ENCODE peak calls at places on chromosomes 12 and 14, in seven cellular contexts. One of them, this sample, is unnamed.

GRCh38 chr14:81765654-81766275 is 232.1 kb upstream of the SEL1L start:
- DNase-seq in lung: no peak
- DNase-seq in fibroblast of the aortic adventitia: no peak
- DNase-seq in dorsolateral prefrontal cortex: no peak
- DNase-seq in H1: no peak
- DNase-seq in lower leg skin: no peak
- DNase-seq in GM23338: no peak
- DNase-seq in this sample: no peak

GRCh38 chr14:97707603-97708002 is 910.4 kb downstream of the VRK1 start:
- DNase-seq in lung: no peak
- DNase-seq in fibroblast of the aortic adventitia: no peak
- DNase-seq in dorsolateral prefrontal cortex: no peak
- DNase-seq in H1: no peak
- DNase-seq in lower leg skin: no peak
- DNase-seq in GM23338: no peak
- DNase-seq in this sample: no peak

GRCh38 chr12:63521706-63522105 is 146.6 kb downstream of the DPY19L2 start:
- DNase-seq in lung: no peak
- DNase-seq in fibroblast of the aortic adventitia: no peak
- DNase-seq in dorsolateral prefrontal cortex: no peak
- DNase-seq in H1: no peak
- DNase-seq in lower leg skin: no peak
- DNase-seq in GM23338: no peak
- DNase-seq in this sample: no peak

GRCh38 chr14:103765526-103765925 is 49.9 kb downstream of the ZFYVE21 start:
- DNase-seq in lung: no peak
- DNase-seq in fibroblast of the aortic adventitia: no peak
- DNase-seq in dorsolateral prefrontal cortex: no peak
- DNase-seq in H1: no peak
- DNase-seq in lower leg skin: no peak
- DNase-seq in GM23338: no peak
- DNase-seq in this sample: no peak

GRCh38 chr12:27342551-27342950 is 9.9 kb downstream of the BMAL2 start:
- DNase-seq in lung: no peak
- DNase-seq in fibroblast of the aortic adventitia: no peak
- DNase-seq in dorsolateral prefrontal cortex: no peak
- DNase-seq in H1: no peak
- DNase-seq in lower leg skin: no peak
- DNase-seq in GM23338: no peak
- DNase-seq in this sample: no peak

GRCh38 chr12:108815369-108815768 is 42.0 kb downstream of the SSH1 start:
- DNase-seq in lung: no peak
- DNase-seq in fibroblast of the aortic adventitia: no peak
- DNase-seq in dorsolateral prefrontal cortex: no peak
- DNase-seq in H1: no peak
- DNase-seq in lower leg skin: no peak
- DNase-seq in GM23338: no peak
- DNase-seq in this sample: no peak

GRCh38 chr12:6276936-6277615 is 33.4 kb upstream of the PLEKHG6 start:
- DNase-seq in lung: no peak
- DNase-seq in fibroblast of the aortic adventitia: no peak
- DNase-seq in dorsolateral prefrontal cortex: no peak
- DNase-seq in H1: no peak
- DNase-seq in lower leg skin: no peak
- DNase-seq in GM23338: peak; percentile 58
- DNase-seq in this sample: no peak

GRCh38 chr12:13165578-13166120 is 30.9 kb upstream of the EMP1 start:
- DNase-seq in lung: peak; percentile 86
- DNase-seq in fibroblast of the aortic adventitia: peak; percentile 75
- DNase-seq in dorsolateral prefrontal cortex: no peak
- DNase-seq in H1: no peak
- DNase-seq in lower leg skin: peak; percentile 83
- DNase-seq in GM23338: no peak
- DNase-seq in this sample: peak; percentile 58

GRCh38 chr12:78194448-78194847 is 363.8 kb downstream of the NAV3 start:
- DNase-seq in lung: no peak
- DNase-seq in fibroblast of the aortic adventitia: peak; percentile 97
- DNase-seq in dorsolateral prefrontal cortex: no peak
- DNase-seq in H1: no peak
- DNase-seq in lower leg skin: no peak
- DNase-seq in GM23338: no peak
- DNase-seq in this sample: peak; percentile 88

GRCh38 chr14:22627506-22628263 is 16.5 kb downstream of the OR6J1 start:
- DNase-seq in lung: no peak
- DNase-seq in fibroblast of the aortic adventitia: no peak
- DNase-seq in dorsolateral prefrontal cortex: no peak
- DNase-seq in H1: no peak
- DNase-seq in lower leg skin: no peak
- DNase-seq in GM23338: peak; percentile 36
- DNase-seq in this sample: no peak

GRCh38 chr12:122867701-122868461 is 28.0 kb downstream of the VPS37B start:
- DNase-seq in lung: no peak
- DNase-seq in fibroblast of the aortic adventitia: no peak
- DNase-seq in dorsolateral prefrontal cortex: peak; percentile 38
- DNase-seq in H1: no peak
- DNase-seq in lower leg skin: no peak
- DNase-seq in GM23338: peak; percentile 84
- DNase-seq in this sample: peak; percentile 78

GRCh38 chr12:40263616-40264409 is 39.0 kb downstream of the LRRK2 start:
- DNase-seq in lung: no peak
- DNase-seq in fibroblast of the aortic adventitia: no peak
- DNase-seq in dorsolateral prefrontal cortex: no peak
- DNase-seq in H1: no peak
- DNase-seq in lower leg skin: no peak
- DNase-seq in GM23338: no peak
- DNase-seq in this sample: peak; percentile 20

GRCh38 chr14:61566537-61567225 is 128.6 kb upstream of the HIF1A start:
- DNase-seq in lung: no peak
- DNase-seq in fibroblast of the aortic adventitia: peak; percentile 84
- DNase-seq in dorsolateral prefrontal cortex: no peak
- DNase-seq in H1: no peak
- DNase-seq in lower leg skin: no peak
- DNase-seq in GM23338: no peak
- DNase-seq in this sample: peak; percentile 68

GRCh38 chr12:1445807-1446206 is 148.6 kb downstream of the FBXL14 start:
- DNase-seq in lung: no peak
- DNase-seq in fibroblast of the aortic adventitia: no peak
- DNase-seq in dorsolateral prefrontal cortex: no peak
- DNase-seq in H1: peak; percentile 36
- DNase-seq in lower leg skin: no peak
- DNase-seq in GM23338: peak; percentile 89
- DNase-seq in this sample: no peak

GRCh38 chr12:124140889-124141550 is 153.9 kb upstream of the RFLNA start:
- DNase-seq in lung: no peak
- DNase-seq in fibroblast of the aortic adventitia: no peak
- DNase-seq in dorsolateral prefrontal cortex: no peak
- DNase-seq in H1: peak; percentile 53
- DNase-seq in lower leg skin: no peak
- DNase-seq in GM23338: peak; percentile 91
- DNase-seq in this sample: no peak

GRCh38 chr12:124917841-124918621 is 3.6 kb upstream of the UBC start:
- DNase-seq in lung: no peak
- DNase-seq in fibroblast of the aortic adventitia: peak; percentile 27
- DNase-seq in dorsolateral prefrontal cortex: no peak
- DNase-seq in H1: no peak
- DNase-seq in lower leg skin: no peak
- DNase-seq in GM23338: no peak
- DNase-seq in this sample: no peak

GRCh38 chr14:69443296-69443805 is 41.2 kb upstream of the PLEKHD1 start:
- DNase-seq in lung: no peak
- DNase-seq in fibroblast of the aortic adventitia: no peak
- DNase-seq in dorsolateral prefrontal cortex: no peak
- DNase-seq in H1: no peak
- DNase-seq in lower leg skin: no peak
- DNase-seq in GM23338: no peak
- DNase-seq in this sample: no peak

GRCh38 chr12:64669270-64669842 is 59.1 kb downstream of the RASSF3 start:
- DNase-seq in lung: peak; percentile 38
- DNase-seq in fibroblast of the aortic adventitia: no peak
- DNase-seq in dorsolateral prefrontal cortex: no peak
- DNase-seq in H1: no peak
- DNase-seq in lower leg skin: no peak
- DNase-seq in GM23338: peak; percentile 42
- DNase-seq in this sample: peak; percentile 60

GRCh38 chr14:61589691-61590521 is 105.4 kb upstream of the HIF1A start:
- DNase-seq in lung: no peak
- DNase-seq in fibroblast of the aortic adventitia: no peak
- DNase-seq in dorsolateral prefrontal cortex: no peak
- DNase-seq in H1: no peak
- DNase-seq in lower leg skin: no peak
- DNase-seq in GM23338: no peak
- DNase-seq in this sample: no peak

GRCh38 chr14:35470775-35471174 is 63.2 kb upstream of the INSM2 start:
- DNase-seq in lung: no peak
- DNase-seq in fibroblast of the aortic adventitia: peak; percentile 26
- DNase-seq in dorsolateral prefrontal cortex: no peak
- DNase-seq in H1: no peak
- DNase-seq in lower leg skin: no peak
- DNase-seq in GM23338: peak; percentile 72
- DNase-seq in this sample: peak; percentile 16

GRCh38 chr14:102811254-102811963 is 34.2 kb downstream of the TRAF3 start:
- DNase-seq in lung: no peak
- DNase-seq in fibroblast of the aortic adventitia: no peak
- DNase-seq in dorsolateral prefrontal cortex: no peak
- DNase-seq in H1: no peak
- DNase-seq in lower leg skin: no peak
- DNase-seq in GM23338: no peak
- DNase-seq in this sample: no peak

GRCh38 chr12:114936148-114937099 is 252.4 kb upstream of the TBX3 start:
- DNase-seq in lung: no peak
- DNase-seq in fibroblast of the aortic adventitia: peak; percentile 69
- DNase-seq in dorsolateral prefrontal cortex: no peak
- DNase-seq in H1: no peak
- DNase-seq in lower leg skin: no peak
- DNase-seq in GM23338: no peak
- DNase-seq in this sample: no peak

GRCh38 chr12:88242161-88242925 is 100.2 kb downstream of the TMTC3 start:
- DNase-seq in lung: no peak
- DNase-seq in fibroblast of the aortic adventitia: peak; percentile 98
- DNase-seq in dorsolateral prefrontal cortex: no peak
- DNase-seq in H1: no peak
- DNase-seq in lower leg skin: peak; percentile 71
- DNase-seq in GM23338: no peak
- DNase-seq in this sample: peak; percentile 89

GRCh38 chr12:126998747-126999285 is 1268.2 kb upstream of the TMEM132C start:
- DNase-seq in lung: no peak
- DNase-seq in fibroblast of the aortic adventitia: no peak
- DNase-seq in dorsolateral prefrontal cortex: no peak
- DNase-seq in H1: no peak
- DNase-seq in lower leg skin: no peak
- DNase-seq in GM23338: no peak
- DNase-seq in this sample: no peak

GRCh38 chr12:124520258-124520657 is 47.2 kb downstream of the NCOR2 start:
- DNase-seq in lung: peak; percentile 83
- DNase-seq in fibroblast of the aortic adventitia: peak; percentile 75
- DNase-seq in dorsolateral prefrontal cortex: no peak
- DNase-seq in H1: no peak
- DNase-seq in lower leg skin: no peak
- DNase-seq in GM23338: no peak
- DNase-seq in this sample: no peak

GRCh38 chr12:53726342-53726741 is 910 bp downstream of the CALCOCO1 start:
- DNase-seq in lung: no peak
- DNase-seq in fibroblast of the aortic adventitia: no peak
- DNase-seq in dorsolateral prefrontal cortex: no peak
- DNase-seq in H1: no peak
- DNase-seq in lower leg skin: no peak
- DNase-seq in GM23338: no peak
- DNase-seq in this sample: no peak
- H3K4me3 ChIP-seq in lung: no peak overlapping the region
- H3K4me3 ChIP-seq in fibroblast of the aortic adventitia: peak overlapping the region; percentile 97
- H3K4me3 ChIP-seq in dorsolateral prefrontal cortex: peak overlapping the region; percentile 95
- H3K4me3 ChIP-seq in H1: peak overlapping the region; percentile 76
- H3K4me3 ChIP-seq in lower leg skin: peak overlapping the region; percentile 51
- H3K4me3 ChIP-seq in GM23338: peak overlapping the region; percentile 58
- H3K4me3 ChIP-seq in this sample: peak overlapping the region; percentile 85

GRCh38 chr14:26984318-26985177 is 386.7 kb upstream of the NOVA1 start:
- DNase-seq in lung: peak; percentile 55
- DNase-seq in fibroblast of the aortic adventitia: peak; percentile 83
- DNase-seq in dorsolateral prefrontal cortex: peak; percentile 72
- DNase-seq in H1: peak; percentile 23
- DNase-seq in lower leg skin: peak; percentile 49
- DNase-seq in GM23338: peak; percentile 87
- DNase-seq in this sample: peak; percentile 70
- TF ChIP-seq CTCF in lung: peak; percentile 12
- TF ChIP-seq CTCF in fibroblast of the aortic adventitia: peak; percentile 85
- TF ChIP-seq CTCF in dorsolateral prefrontal cortex: peak; percentile 80
- TF ChIP-seq CTCF in H1: peak; percentile 74
- TF ChIP-seq CTCF in lower leg skin: no peak
- TF ChIP-seq CTCF in GM23338: peak; percentile 86
- TF ChIP-seq CTCF in this sample: peak; percentile 86

DNA sequence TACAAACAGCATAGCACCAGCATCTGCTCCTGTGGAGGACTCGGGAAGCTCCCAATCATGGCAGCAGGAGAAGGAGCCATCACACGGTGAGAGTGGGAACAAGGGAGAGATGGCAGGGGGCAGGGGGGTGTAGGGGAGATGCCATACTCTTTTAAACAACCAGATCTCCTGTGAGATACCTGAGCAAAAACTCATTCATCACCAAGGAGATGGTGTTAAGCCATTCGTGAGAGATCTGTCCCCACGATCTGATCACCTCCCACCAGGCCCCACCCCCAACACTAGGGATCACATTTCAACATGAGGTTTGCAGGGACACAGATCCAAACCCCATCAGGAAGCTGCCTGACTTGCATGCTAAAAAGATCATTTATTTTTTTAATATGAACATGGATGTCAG is 499.3 kb downstream of the TMEM132D start:
- DNase-seq in lung: no peak
- DNase-seq in fibroblast of the aortic adventitia: no peak
- DNase-seq in dorsolateral prefrontal cortex: no peak
- DNase-seq in H1: no peak
- DNase-seq in lower leg skin: no peak
- DNase-seq in GM23338: no peak
- DNase-seq in this sample: no peak
- H3K4me3 ChIP-seq in lung: no peak overlapping the region
- H3K4me3 ChIP-seq in fibroblast of the aortic adventitia: no peak overlapping the region
- H3K4me3 ChIP-seq in dorsolateral prefrontal cortex: no peak overlapping the region
- H3K4me3 ChIP-seq in H1: no peak overlapping the region
- H3K4me3 ChIP-seq in lower leg skin: no peak overlapping the region
- H3K4me3 ChIP-seq in GM23338: no peak overlapping the region
- H3K4me3 ChIP-seq in this sample: no peak overlapping the region

DNA sequence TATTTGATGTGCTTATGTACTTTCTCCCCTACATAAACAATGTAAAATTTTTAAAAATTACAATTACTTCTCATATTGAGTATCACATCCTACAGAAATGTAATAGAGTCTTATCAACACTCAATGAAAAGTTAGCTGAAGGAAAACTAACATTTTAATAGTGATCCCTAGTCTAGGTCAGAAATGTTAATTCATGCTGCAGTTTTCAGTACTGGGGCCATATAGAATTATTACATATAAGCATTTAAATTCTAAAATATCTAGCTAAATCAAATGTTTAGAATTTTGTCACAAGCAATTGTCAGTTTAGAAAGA is 37.8 kb downstream of the SLC6A15 start:
- DNase-seq in lung: no peak
- DNase-seq in fibroblast of the aortic adventitia: no peak
- DNase-seq in dorsolateral prefrontal cortex: no peak
- DNase-seq in H1: no peak
- DNase-seq in lower leg skin: no peak
- DNase-seq in GM23338: no peak
- DNase-seq in this sample: no peak
- TF ChIP-seq CTCF in lung: no peak
- TF ChIP-seq CTCF in fibroblast of the aortic adventitia: no peak
- TF ChIP-seq CTCF in dorsolateral prefrontal cortex: no peak
- TF ChIP-seq CTCF in H1: no peak
- TF ChIP-seq CTCF in lower leg skin: no peak
- TF ChIP-seq CTCF in GM23338: no peak
- TF ChIP-seq CTCF in this sample: no peak

GRCh38 chr12:54502485-54502884 is 4.9 kb downstream of the NCKAP1L start:
- DNase-seq in lung: no peak
- DNase-seq in fibroblast of the aortic adventitia: no peak
- DNase-seq in dorsolateral prefrontal cortex: no peak
- DNase-seq in H1: no peak
- DNase-seq in lower leg skin: no peak
- DNase-seq in GM23338: no peak
- DNase-seq in this sample: no peak
- H3K4me3 ChIP-seq in lung: no peak overlapping the region
- H3K4me3 ChIP-seq in fibroblast of the aortic adventitia: no peak overlapping the region
- H3K4me3 ChIP-seq in dorsolateral prefrontal cortex: no peak overlapping the region
- H3K4me3 ChIP-seq in H1: no peak overlapping the region
- H3K4me3 ChIP-seq in lower leg skin: no peak overlapping the region
- H3K4me3 ChIP-seq in GM23338: no peak overlapping the region
- H3K4me3 ChIP-seq in this sample: no peak overlapping the region